ENCODE peak calls at places on chromosomes 12 and 14, in seven cellular contexts. J is GM12892, L is tibial nerve, P is adrenal gland, C is stomach, W is uterus, F is lower leg skin. G is an unnamed sample.

GRCh38 chr12:91967590-91967989 is 178.1 kb downstream of the BTG1 start:
- DNase-seq in C (no peak), F (no peak), P (peak), W (no peak), J (no peak), L (no peak), G (peak)

GRCh38 chr12:98671459-98671858 is 26.4 kb downstream of the APAF1 start:
- DNase-seq in C (no peak), W (no peak), F (no peak), P (no peak), J (no peak), L (no peak), G (no peak)

GRCh38 chr14:101122114-101122854 is 218.8 kb upstream of the RTL1 start:
- DNase-seq in P (no peak), J (peak), L (peak), F (peak), W (no peak), C (peak), G (no peak)

GRCh38 chr12:203462-204260 is 10.3 kb downstream of the SLC6A12 start:
- DNase-seq in J (no peak), P (peak), L (no peak), F (no peak), C (no peak), W (peak), G (no peak)

GRCh38 chr14:69845787-69846186 is 33.4 kb upstream of the SMOC1 start:
- DNase-seq in F (no peak), L (no peak), C (no peak), W (no peak), J (no peak), P (no peak), G (peak)

GRCh38 chr12:104457746-104458644 is 1.2 kb downstream of the CHST11 start:
- DNase-seq in J (peak), P (peak), C (peak), W (peak), F (peak), L (no peak), G (no peak)

GRCh38 chr12:113238309-113238708 is 17.0 kb downstream of the TPCN1 start:
- DNase-seq in P (no peak), C (no peak), W (no peak), L (no peak), J (no peak), F (no peak), G (no peak)

GRCh38 chr14:99273025-99273723 is 1.2 kb upstream of the BCL11B start:
- DNase-seq in L (no peak), C (peak), W (no peak), P (no peak), F (peak), J (no peak), G (no peak)

GRCh38 chr12:2332947-2333346 is 280.2 kb downstream of the CACNA1C start:
- DNase-seq in C (no peak), J (no peak), L (no peak), W (no peak), F (no peak), P (peak), G (peak)

GRCh38 chr14:23454445-23454856 is 15.1 kb upstream of the NGDN start:
- DNase-seq in P (no peak), J (no peak), F (no peak), L (no peak), W (no peak), C (no peak), G (no peak)

GRCh38 chr12:123270380-123271181 is 1.1 kb downstream of the CDK2AP1 start:
- DNase-seq in W (peak), L (no peak), C (no peak), P (peak), J (no peak), F (peak), G (peak)
- TF ChIP-seq POLR2A in W (no peak), L (no peak), C (no peak), P (no peak), J (no peak), F (no peak), G (no peak)

DNA sequence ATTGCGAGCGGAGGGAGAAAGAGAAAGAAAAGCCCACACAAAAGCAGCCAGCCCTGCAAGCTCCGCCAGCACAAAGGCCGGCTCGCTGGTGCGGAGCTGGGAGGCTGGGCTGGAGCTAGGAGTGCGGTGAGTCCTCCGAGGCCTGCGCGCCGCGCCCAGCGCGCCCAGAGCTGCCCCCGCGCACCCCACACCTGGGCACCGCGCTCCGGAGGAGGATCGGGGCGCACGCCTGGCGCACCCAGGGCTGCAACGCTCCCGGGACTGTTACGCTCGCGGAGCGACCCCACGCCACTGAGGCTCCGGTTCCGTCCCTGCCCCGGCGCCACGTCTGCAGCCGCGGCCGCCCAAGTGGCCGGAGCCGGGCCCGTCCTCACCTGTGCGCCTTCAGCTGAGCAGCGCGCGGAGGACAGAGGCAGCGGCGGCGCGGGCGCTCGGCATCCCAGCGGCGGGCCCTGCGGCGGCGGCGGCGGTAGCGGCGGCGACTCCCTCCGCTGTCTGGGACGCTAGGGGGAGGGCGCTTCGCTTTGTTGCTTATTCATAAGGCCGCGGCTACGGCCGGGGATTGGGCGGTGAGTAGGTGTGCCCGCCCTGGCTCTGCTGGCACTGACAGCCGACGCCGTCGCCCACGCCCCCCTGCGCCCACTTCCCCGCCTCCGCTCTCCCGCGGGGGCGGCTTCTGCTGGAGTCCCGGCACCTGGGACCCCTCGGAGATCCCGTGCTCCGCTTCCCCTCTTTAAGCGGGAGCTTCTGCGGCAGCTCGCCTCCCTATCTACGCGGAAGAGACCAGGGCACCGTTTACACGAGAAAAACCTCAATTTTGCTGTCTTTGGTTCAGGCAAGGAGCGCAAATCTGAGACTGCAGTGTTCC is at the start of gene ARMH4:
- DNase-seq in L (peak), P (peak), W (peak), F (peak), J (peak), C (peak), G (peak)
- TF ChIP-seq POLR2A in L (no peak), P (peak), W (peak), F (no peak), J (no peak), C (no peak), G (no peak)

GRCh38 chr14:74495356-74495755 is 1.8 kb downstream of the ISCA2 start:
- DNase-seq in P (no peak), F (no peak), W (no peak), J (no peak), L (no peak), C (no peak), G (no peak)

GRCh38 chr14:74492413-74493342 is at the start of gene NPC2:
- DNase-seq in P (no peak), F (no peak), J (no peak), L (no peak), W (no peak), C (no peak), G (no peak)

GRCh38 chr14:74488788-74489397 is 4.2 kb downstream of the NPC2 start:
- DNase-seq in P (no peak), C (no peak), F (no peak), L (no peak), J (no peak), W (no peak), G (peak)

GRCh38 chr14:74493343-74494261 is at the start of gene ISCA2:
- DNase-seq in W (peak), F (peak), L (peak), P (peak), J (peak), C (peak), G (peak)

DNA sequence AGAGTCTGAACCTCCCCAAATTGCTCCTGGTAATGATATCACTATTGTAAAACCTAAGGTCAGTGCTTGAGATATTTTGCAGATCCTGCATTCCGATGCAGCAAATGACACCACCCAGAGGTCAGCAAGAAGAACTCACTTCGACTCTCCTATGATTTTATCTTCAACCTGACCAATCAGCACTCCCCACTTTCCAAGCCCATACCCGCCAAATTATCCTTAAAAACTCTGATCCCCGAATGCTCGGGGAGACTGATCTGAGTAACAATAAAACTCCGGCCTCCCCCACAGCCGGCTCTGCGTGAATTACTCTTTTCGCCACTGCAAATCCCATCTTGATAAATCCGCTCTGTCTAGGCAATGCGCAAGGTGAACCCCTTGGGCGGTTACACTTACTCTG is 1.2 kb downstream of the NPC2 start:
- DNase-seq in L (no peak), C (no peak), F (no peak), P (peak), W (no peak), J (no peak), G (peak)
- TF ChIP-seq POLR2A in L (no peak), C (no peak), F (no peak), P (peak), W (no peak), J (no peak), G (no peak)

DNA sequence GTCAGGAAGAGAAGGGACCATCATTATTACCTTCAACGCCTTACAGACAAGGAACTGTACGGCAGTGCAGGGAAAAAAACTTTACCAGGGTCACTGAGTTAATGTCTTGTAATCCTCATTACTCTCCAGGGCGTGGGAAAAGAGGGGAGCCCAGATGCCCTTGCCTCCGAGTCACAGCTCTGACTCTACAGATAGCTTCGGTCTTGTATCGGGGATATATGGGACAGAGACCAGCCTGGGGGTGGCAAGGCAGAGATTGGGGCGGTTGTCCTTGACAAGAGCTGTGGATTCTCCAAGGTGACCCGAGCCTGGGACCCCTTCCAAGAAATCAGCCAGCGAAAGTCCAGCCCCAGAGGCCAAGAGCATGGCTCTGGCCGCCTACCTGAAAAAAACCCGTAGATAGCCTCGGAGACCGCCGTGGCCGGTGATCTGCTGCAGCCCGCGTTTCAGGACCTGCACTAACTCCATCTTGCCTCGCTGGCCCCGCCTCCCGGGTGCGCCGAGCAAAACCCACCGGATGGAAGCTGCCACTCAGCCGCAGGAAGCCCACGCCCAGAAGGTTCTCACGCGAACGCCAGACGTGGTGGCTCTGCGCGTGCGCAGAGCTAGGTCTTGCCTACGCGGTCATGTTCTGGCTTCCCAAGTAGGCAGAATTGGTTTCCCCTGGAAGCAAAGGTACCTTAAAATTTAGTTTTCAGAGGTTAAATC is at the start of gene NDUFA12:
- DNase-seq in W (peak), L (peak), F (peak), C (peak), J (peak), P (peak), G (peak)
- TF ChIP-seq POLR2A in W (peak), L (peak), F (no peak), C (no peak), J (peak), P (peak), G (peak)

DNA sequence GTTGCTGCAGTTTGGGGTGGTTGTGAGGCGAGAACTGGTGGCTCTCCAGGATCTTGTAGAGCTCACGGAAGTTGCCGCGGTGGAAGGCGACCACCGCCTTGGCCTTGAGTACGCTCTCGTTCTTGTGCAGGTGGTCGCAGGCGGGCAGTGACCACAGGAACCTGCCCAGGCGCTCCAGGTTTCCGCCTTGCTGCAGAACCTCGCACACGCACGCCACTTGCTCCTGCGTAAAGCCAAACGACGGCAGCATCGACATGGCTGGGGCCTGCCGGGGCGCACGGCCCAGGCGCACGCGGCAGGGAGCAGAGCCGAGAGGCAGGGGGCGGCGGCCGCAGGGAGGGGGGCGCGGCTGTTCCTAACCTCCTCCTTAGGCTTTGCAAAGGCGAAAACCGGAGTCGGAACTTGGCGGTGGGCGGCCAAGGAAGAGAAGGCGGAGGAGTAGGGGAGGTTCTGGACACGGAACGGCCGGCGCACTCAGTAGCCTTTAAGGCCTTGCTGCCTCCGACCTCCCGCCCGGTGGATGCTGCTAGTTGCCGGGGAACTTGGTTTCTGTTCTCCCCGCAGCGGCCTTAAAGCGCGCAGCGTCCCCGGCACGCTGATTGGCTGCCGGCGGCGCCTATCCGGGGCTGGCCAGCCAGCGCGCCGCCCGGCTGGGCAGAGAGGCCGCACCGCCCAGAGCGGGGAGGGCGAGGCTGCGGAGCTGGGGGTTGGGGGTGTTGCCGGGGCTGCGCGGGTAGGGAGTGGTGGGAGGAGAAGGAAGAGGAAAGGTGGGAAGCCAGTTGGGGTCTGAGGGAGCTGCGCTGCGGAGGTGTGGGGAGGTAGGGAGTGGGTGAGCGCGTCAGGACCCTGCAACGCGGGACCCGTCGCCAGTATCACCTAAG is at the start of gene SIX1:
- DNase-seq in L (peak), P (peak), J (no peak), F (peak), C (peak), W (peak), G (peak)
- TF ChIP-seq POLR2A in L (no peak), P (no peak), J (no peak), F (no peak), C (no peak), W (no peak), G (peak)

G was measured in IMR-90.